ENCODE peak calls at places on chromosome 20, in six cellular contexts. One of them, this sample, is unnamed.
A peak's percentile ranks its signal among the peaks of the same experiment; 100 is the strongest.

GRCh38 chr20:1509237-1509636 is 18.0 kb upstream of the SIRPB2 start:
- DNase-seq in gastrocnemius medialis: no peak
- DNase-seq in PC-9: no peak
- DNase-seq in esophagus squamous epithelium: no peak
- DNase-seq in neural progenitor cell: peak; percentile 42
- DNase-seq in adrenal gland: no peak
- DNase-seq in this sample: no peak

GRCh38 chr20:32355417-32355841 is 2.7 kb upstream of the ASXL1 start:
- DNase-seq in esophagus squamous epithelium: no peak
- DNase-seq in gastrocnemius medialis: no peak
- DNase-seq in neural progenitor cell: no peak
- DNase-seq in adrenal gland: no peak
- DNase-seq in PC-9: no peak
- DNase-seq in this sample: no peak

GRCh38 chr20:14580426-14581074 is 243.1 kb upstream of the FLRT3 start:
- DNase-seq in PC-9: no peak
- DNase-seq in adrenal gland: no peak
- DNase-seq in neural progenitor cell: no peak
- DNase-seq in esophagus squamous epithelium: no peak
- DNase-seq in gastrocnemius medialis: no peak
- DNase-seq in this sample: no peak

GRCh38 chr20:57882451-57883161 is 172.8 kb upstream of the PMEPA1 start:
- DNase-seq in esophagus squamous epithelium: no peak
- DNase-seq in gastrocnemius medialis: no peak
- DNase-seq in adrenal gland: no peak
- DNase-seq in PC-9: peak; percentile 64
- DNase-seq in neural progenitor cell: no peak
- DNase-seq in this sample: no peak

GRCh38 chr20:45110301-45110700 is 4.7 kb downstream of the WFDC5 start:
- DNase-seq in neural progenitor cell: no peak
- DNase-seq in adrenal gland: no peak
- DNase-seq in PC-9: no peak
- DNase-seq in esophagus squamous epithelium: no peak
- DNase-seq in gastrocnemius medialis: no peak
- DNase-seq in this sample: no peak

GRCh38 chr20:14845199-14846160 is 508.1 kb upstream of the FLRT3 start:
- DNase-seq in PC-9: peak; percentile 3
- DNase-seq in neural progenitor cell: no peak
- DNase-seq in adrenal gland: no peak
- DNase-seq in esophagus squamous epithelium: no peak
- DNase-seq in gastrocnemius medialis: no peak
- DNase-seq in this sample: no peak

GRCh38 chr20:62953167-62953838 is 794 bp downstream of the SLC17A9 start:
- DNase-seq in PC-9: no peak
- DNase-seq in neural progenitor cell: no peak
- DNase-seq in adrenal gland: no peak
- DNase-seq in esophagus squamous epithelium: no peak
- DNase-seq in gastrocnemius medialis: no peak
- DNase-seq in this sample: no peak

GRCh38 chr20:32534661-32535240 is 50.4 kb downstream of the NOL4L start:
- DNase-seq in PC-9: no peak
- DNase-seq in gastrocnemius medialis: no peak
- DNase-seq in neural progenitor cell: no peak
- DNase-seq in adrenal gland: no peak
- DNase-seq in esophagus squamous epithelium: no peak
- DNase-seq in this sample: no peak

GRCh38 chr20:53789913-53790675 is 196.5 kb upstream of the ZNF217 start:
- DNase-seq in esophagus squamous epithelium: no peak
- DNase-seq in adrenal gland: no peak
- DNase-seq in gastrocnemius medialis: no peak
- DNase-seq in neural progenitor cell: no peak
- DNase-seq in PC-9: no peak
- DNase-seq in this sample: no peak

GRCh38 chr20:3766832-3767433 is 620 bp downstream of the ADISSP start:
- DNase-seq in adrenal gland: no peak
- DNase-seq in neural progenitor cell: peak; percentile 59
- DNase-seq in gastrocnemius medialis: no peak
- DNase-seq in PC-9: no peak
- DNase-seq in esophagus squamous epithelium: no peak
- DNase-seq in this sample: peak; percentile 82

GRCh38 chr20:50788868-50789125 is 6.1 kb upstream of the BCAS4 start:
- DNase-seq in esophagus squamous epithelium: no peak
- DNase-seq in neural progenitor cell: no peak
- DNase-seq in adrenal gland: no peak
- DNase-seq in PC-9: no peak
- DNase-seq in gastrocnemius medialis: no peak
- DNase-seq in this sample: no peak

GRCh38 chr20:2169456-2170088 is 67.9 kb downstream of the STK35 start:
- DNase-seq in neural progenitor cell: no peak
- DNase-seq in adrenal gland: no peak
- DNase-seq in PC-9: no peak
- DNase-seq in esophagus squamous epithelium: no peak
- DNase-seq in gastrocnemius medialis: no peak
- DNase-seq in this sample: no peak

GRCh38 chr20:7490288-7490687 is 450.0 kb downstream of the HAO1 start:
- DNase-seq in PC-9: no peak
- DNase-seq in adrenal gland: no peak
- DNase-seq in esophagus squamous epithelium: no peak
- DNase-seq in gastrocnemius medialis: no peak
- DNase-seq in neural progenitor cell: no peak
- DNase-seq in this sample: no peak

GRCh38 chr20:3237958-3238615 is 903 bp downstream of the SLC4A11 start:
- DNase-seq in PC-9: no peak
- DNase-seq in esophagus squamous epithelium: no peak
- DNase-seq in adrenal gland: no peak
- DNase-seq in gastrocnemius medialis: no peak
- DNase-seq in neural progenitor cell: peak; percentile 63
- DNase-seq in this sample: no peak

DNA sequence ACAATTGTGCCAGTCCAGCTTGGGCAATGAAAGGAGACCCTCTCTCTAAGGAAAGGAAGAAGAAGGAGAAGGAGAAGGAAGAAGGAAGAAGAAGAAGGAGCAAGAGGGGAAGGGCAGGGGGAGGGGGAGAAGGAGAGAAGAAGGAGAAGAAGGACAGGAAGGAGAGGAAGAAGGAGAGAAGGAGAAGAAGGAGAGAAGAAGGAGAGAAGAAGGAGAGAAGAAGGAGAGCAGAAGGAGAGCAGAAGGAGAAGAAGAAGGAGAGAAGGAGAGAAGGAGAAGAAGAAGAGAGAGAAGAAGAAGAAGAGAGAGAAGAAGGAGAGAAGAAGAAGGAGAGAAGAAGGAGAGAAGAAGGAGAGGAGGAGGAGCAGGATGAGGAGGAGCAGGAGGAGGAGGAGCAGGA is 22.5 kb upstream of the DEFB116 start:
- DNase-seq in esophagus squamous epithelium: no peak
- DNase-seq in PC-9: no peak
- DNase-seq in adrenal gland: no peak
- DNase-seq in gastrocnemius medialis: no peak
- DNase-seq in neural progenitor cell: no peak
- DNase-seq in this sample: no peak
- H3K9me3 ChIP-seq in esophagus squamous epithelium: no peaks in the 10 kb centered on the region
- H3K9me3 ChIP-seq in PC-9: no peaks in the 10 kb centered on the region
- H3K9me3 ChIP-seq in adrenal gland: no peaks in the 10 kb centered on the region
- H3K9me3 ChIP-seq in gastrocnemius medialis: no peaks in the 10 kb centered on the region
- H3K9me3 ChIP-seq in neural progenitor cell: peaks cover 17% of the 10 kb centered on the region
- H3K9me3 ChIP-seq in this sample: peaks cover 5% of the 10 kb centered on the region

GRCh38 chr20:39645130-39645529 is 683.0 kb downstream of the DHX35 start:
- DNase-seq in neural progenitor cell: peak; percentile 40
- DNase-seq in adrenal gland: no peak
- DNase-seq in PC-9: no peak
- DNase-seq in gastrocnemius medialis: no peak
- DNase-seq in esophagus squamous epithelium: no peak
- DNase-seq in this sample: no peak

GRCh38 chr20:39641423-39641822 is 679.3 kb downstream of the DHX35 start:
- DNase-seq in PC-9: no peak
- DNase-seq in adrenal gland: no peak
- DNase-seq in gastrocnemius medialis: no peak
- DNase-seq in neural progenitor cell: no peak
- DNase-seq in esophagus squamous epithelium: no peak
- DNase-seq in this sample: no peak

GRCh38 chr20:39638671-39639070 is 676.5 kb downstream of the DHX35 start:
- DNase-seq in adrenal gland: no peak
- DNase-seq in PC-9: no peak
- DNase-seq in neural progenitor cell: no peak
- DNase-seq in esophagus squamous epithelium: no peak
- DNase-seq in gastrocnemius medialis: no peak
- DNase-seq in this sample: no peak

GRCh38 chr20:39640147-39640546 is 678.0 kb downstream of the DHX35 start:
- DNase-seq in esophagus squamous epithelium: no peak
- DNase-seq in neural progenitor cell: no peak
- DNase-seq in gastrocnemius medialis: no peak
- DNase-seq in PC-9: no peak
- DNase-seq in adrenal gland: no peak
- DNase-seq in this sample: no peak

GRCh38 chr20:39643292-39643691 is 681.1 kb downstream of the DHX35 start:
- DNase-seq in adrenal gland: no peak
- DNase-seq in esophagus squamous epithelium: no peak
- DNase-seq in PC-9: no peak
- DNase-seq in neural progenitor cell: no peak
- DNase-seq in gastrocnemius medialis: no peak
- DNase-seq in this sample: no peak
- H3K9me3 ChIP-seq in adrenal gland: no peaks in the 10 kb centered on the region
- H3K9me3 ChIP-seq in esophagus squamous epithelium: no peaks in the 10 kb centered on the region
- H3K9me3 ChIP-seq in PC-9: no peaks in the 10 kb centered on the region
- H3K9me3 ChIP-seq in neural progenitor cell: no peaks in the 10 kb centered on the region
- H3K9me3 ChIP-seq in gastrocnemius medialis: no peaks in the 10 kb centered on the region
- H3K9me3 ChIP-seq in this sample: no peaks in the 10 kb centered on the region

GRCh38 chr20:46704714-46705377 is 4.6 kb upstream of the SLC2A10 start:
- DNase-seq in gastrocnemius medialis: no peak
- DNase-seq in adrenal gland: no peak
- DNase-seq in esophagus squamous epithelium: no peak
- DNase-seq in neural progenitor cell: no peak
- DNase-seq in PC-9: no peak
- DNase-seq in this sample: no peak
- H3K9me3 ChIP-seq in gastrocnemius medialis: no peaks in the 10 kb centered on the region
- H3K9me3 ChIP-seq in adrenal gland: no peaks in the 10 kb centered on the region
- H3K9me3 ChIP-seq in esophagus squamous epithelium: no peaks in the 10 kb centered on the region
- H3K9me3 ChIP-seq in neural progenitor cell: peaks cover 5% of the 10 kb centered on the region
- H3K9me3 ChIP-seq in PC-9: peaks cover 8% of the 10 kb centered on the region
- H3K9me3 ChIP-seq in this sample: peaks cover 4% of the 10 kb centered on the region

DNA sequence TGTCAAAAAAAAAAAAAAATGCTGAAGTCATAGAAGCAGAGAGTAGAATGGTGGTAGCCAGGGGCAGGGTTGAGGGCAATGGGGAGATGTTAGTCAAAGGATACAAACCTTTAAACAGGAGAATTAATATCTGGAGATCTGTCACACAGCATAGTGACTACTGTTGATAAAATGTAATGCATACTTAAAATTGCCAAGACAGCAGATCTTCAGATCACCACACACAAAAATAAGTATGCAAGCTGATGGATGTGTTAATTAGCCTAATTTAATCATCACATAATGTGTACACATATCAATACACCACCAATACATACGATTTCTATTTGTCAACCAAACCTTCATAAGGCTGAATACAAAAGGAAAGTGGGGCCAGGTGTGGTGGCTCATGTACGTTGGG is 83.5 kb upstream of the PHACTR3 start:
- DNase-seq in PC-9: no peak
- DNase-seq in gastrocnemius medialis: no peak
- DNase-seq in adrenal gland: no peak
- DNase-seq in neural progenitor cell: no peak
- DNase-seq in esophagus squamous epithelium: no peak
- DNase-seq in this sample: no peak
- H3K9me3 ChIP-seq in PC-9: no peaks in the 10 kb centered on the region
- H3K9me3 ChIP-seq in gastrocnemius medialis: no peaks in the 10 kb centered on the region
- H3K9me3 ChIP-seq in adrenal gland: no peaks in the 10 kb centered on the region
- H3K9me3 ChIP-seq in neural progenitor cell: no peaks in the 10 kb centered on the region
- H3K9me3 ChIP-seq in esophagus squamous epithelium: no peaks in the 10 kb centered on the region
- H3K9me3 ChIP-seq in this sample: no peaks in the 10 kb centered on the region

GRCh38 chr20:29741594-29741893 is 1515.9 kb upstream of the DEFB115 start:
- DNase-seq in gastrocnemius medialis: no peak
- DNase-seq in PC-9: no peak
- DNase-seq in esophagus squamous epithelium: no peak
- DNase-seq in neural progenitor cell: no peak
- DNase-seq in adrenal gland: no peak
- DNase-seq in this sample: no peak
- H3K9me3 ChIP-seq in gastrocnemius medialis: peaks cover 3% of the 10 kb centered on the region
- H3K9me3 ChIP-seq in PC-9: no peaks in the 10 kb centered on the region
- H3K9me3 ChIP-seq in esophagus squamous epithelium: peaks cover 57% of the 10 kb centered on the region
- H3K9me3 ChIP-seq in neural progenitor cell: peaks cover 3% of the 10 kb centered on the region
- H3K9me3 ChIP-seq in adrenal gland: no peaks in the 10 kb centered on the region
- H3K9me3 ChIP-seq in this sample: peaks cover 12% of the 10 kb centered on the region

DNA sequence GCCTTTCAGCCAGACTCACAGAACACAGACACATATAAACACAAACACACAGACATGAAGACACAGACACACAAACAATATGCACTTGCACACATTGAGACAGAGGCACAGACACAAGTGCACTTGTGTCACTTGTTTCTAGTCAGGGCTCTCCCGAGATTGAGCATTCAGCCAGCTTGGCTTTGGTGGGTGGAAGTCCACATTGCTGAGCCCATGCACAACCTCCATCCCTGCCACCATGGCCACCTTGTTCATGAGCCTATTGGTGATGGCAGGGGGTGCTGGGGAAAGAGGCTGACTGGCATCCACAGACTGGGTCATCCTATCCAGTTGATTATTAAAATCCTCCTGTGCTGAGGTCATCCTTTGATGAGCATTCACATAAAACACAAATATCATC is 11.5 kb upstream of the CST7 start:
- DNase-seq in gastrocnemius medialis: no peak
- DNase-seq in esophagus squamous epithelium: no peak
- DNase-seq in adrenal gland: no peak
- DNase-seq in neural progenitor cell: no peak
- DNase-seq in PC-9: no peak
- DNase-seq in this sample: no peak
- H3K9me3 ChIP-seq in gastrocnemius medialis: no peaks in the 10 kb centered on the region
- H3K9me3 ChIP-seq in esophagus squamous epithelium: no peaks in the 10 kb centered on the region
- H3K9me3 ChIP-seq in adrenal gland: no peaks in the 10 kb centered on the region
- H3K9me3 ChIP-seq in neural progenitor cell: no peaks in the 10 kb centered on the region
- H3K9me3 ChIP-seq in PC-9: no peaks in the 10 kb centered on the region
- H3K9me3 ChIP-seq in this sample: peaks cover 1% of the 10 kb centered on the region

DNA sequence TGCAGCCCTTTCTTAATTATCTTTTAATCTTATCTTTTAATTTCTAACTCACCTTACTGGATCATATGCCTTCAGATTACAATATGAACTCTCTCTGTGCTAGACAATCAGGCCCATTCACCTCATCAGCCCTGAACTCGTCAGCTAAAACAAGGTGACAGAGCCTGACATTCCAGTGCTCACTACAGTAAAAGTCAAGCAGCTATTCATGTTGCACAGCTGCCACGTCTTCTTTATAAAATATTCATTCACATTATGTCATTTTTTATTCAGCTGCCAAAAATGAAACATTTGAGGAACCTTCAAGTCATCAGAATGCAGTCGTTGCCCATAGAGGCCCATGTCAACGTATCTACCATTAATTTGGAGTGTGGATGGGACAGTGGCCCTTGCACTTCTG is 439.9 kb downstream of the CBLN4 start:
- DNase-seq in esophagus squamous epithelium: no peak
- DNase-seq in adrenal gland: no peak
- DNase-seq in gastrocnemius medialis: no peak
- DNase-seq in PC-9: no peak
- DNase-seq in neural progenitor cell: no peak
- DNase-seq in this sample: no peak
- H3K9me3 ChIP-seq in esophagus squamous epithelium: no peaks in the 10 kb centered on the region
- H3K9me3 ChIP-seq in adrenal gland: no peaks in the 10 kb centered on the region
- H3K9me3 ChIP-seq in gastrocnemius medialis: no peaks in the 10 kb centered on the region
- H3K9me3 ChIP-seq in PC-9: no peaks in the 10 kb centered on the region
- H3K9me3 ChIP-seq in neural progenitor cell: no peaks in the 10 kb centered on the region
- H3K9me3 ChIP-seq in this sample: no peaks in the 10 kb centered on the region